ENCODE peak calls at places on chromosomes 2 and 18, in four cellular contexts. One of them, this sample, is unnamed.

GRCh38 chr18:23494992-23495391 is 8.3 kb upstream of the RMC1 start:
- DNase-seq in GM03348: no peak
- DNase-seq in activated T-helper 1 cell treated with Interleukin-2 at 50 U/mL for 16 hours: no peak
- DNase-seq in stimulated activated CD8-positive, alpha-beta memory T cell treated with anti-CD3 and anti-CD28 coated beads, Interleukin-15, amount 100 ng/mL, for 24 hours: no peak
- DNase-seq in this sample: no peak

GRCh38 chr2:217953011-217953481 is 49.7 kb downstream of the TNS1 start:
- DNase-seq in GM03348: no peak
- DNase-seq in activated T-helper 1 cell treated with Interleukin-2 at 50 U/mL for 16 hours: no peak
- DNase-seq in stimulated activated CD8-positive, alpha-beta memory T cell treated with anti-CD3 and anti-CD28 coated beads, Interleukin-15, amount 100 ng/mL, for 24 hours: no peak
- DNase-seq in this sample: no peak

GRCh38 chr2:162007447-162008040 is 66.5 kb downstream of the DPP4 start:
- DNase-seq in GM03348: no peak
- DNase-seq in activated T-helper 1 cell treated with Interleukin-2 at 50 U/mL for 16 hours: no peak
- DNase-seq in stimulated activated CD8-positive, alpha-beta memory T cell treated with anti-CD3 and anti-CD28 coated beads, Interleukin-15, amount 100 ng/mL, for 24 hours: no peak
- DNase-seq in this sample: no peak

GRCh38 chr2:154978244-154978643 is 279.7 kb downstream of the KCNJ3 start:
- DNase-seq in GM03348: no peak
- DNase-seq in activated T-helper 1 cell treated with Interleukin-2 at 50 U/mL for 16 hours: no peak
- DNase-seq in stimulated activated CD8-positive, alpha-beta memory T cell treated with anti-CD3 and anti-CD28 coated beads, Interleukin-15, amount 100 ng/mL, for 24 hours: no peak
- DNase-seq in this sample: no peak

GRCh38 chr2:176187306-176188217 is 906 bp upstream of the HOXD1 start:
- DNase-seq in GM03348: peak; percentile 53
- DNase-seq in activated T-helper 1 cell treated with Interleukin-2 at 50 U/mL for 16 hours: no peak
- DNase-seq in stimulated activated CD8-positive, alpha-beta memory T cell treated with anti-CD3 and anti-CD28 coated beads, Interleukin-15, amount 100 ng/mL, for 24 hours: no peak
- DNase-seq in this sample: peak; percentile 26

GRCh38 chr2:76464310-76464709 is 753.6 kb upstream of the GCFC2 start:
- DNase-seq in GM03348: no peak
- DNase-seq in activated T-helper 1 cell treated with Interleukin-2 at 50 U/mL for 16 hours: no peak
- DNase-seq in stimulated activated CD8-positive, alpha-beta memory T cell treated with anti-CD3 and anti-CD28 coated beads, Interleukin-15, amount 100 ng/mL, for 24 hours: no peak
- DNase-seq in this sample: no peak

GRCh38 chr18:36372902-36373301 is 75.4 kb downstream of the FHOD3 start:
- DNase-seq in GM03348: peak; percentile 77
- DNase-seq in activated T-helper 1 cell treated with Interleukin-2 at 50 U/mL for 16 hours: no peak
- DNase-seq in stimulated activated CD8-positive, alpha-beta memory T cell treated with anti-CD3 and anti-CD28 coated beads, Interleukin-15, amount 100 ng/mL, for 24 hours: no peak
- DNase-seq in this sample: no peak

GRCh38 chr2:86482034-86482433 is 40.9 kb downstream of the KDM3A start:
- DNase-seq in GM03348: no peak
- DNase-seq in activated T-helper 1 cell treated with Interleukin-2 at 50 U/mL for 16 hours: no peak
- DNase-seq in stimulated activated CD8-positive, alpha-beta memory T cell treated with anti-CD3 and anti-CD28 coated beads, Interleukin-15, amount 100 ng/mL, for 24 hours: no peak
- DNase-seq in this sample: no peak

GRCh38 chr2:2547451-2547850 is 216.4 kb upstream of the MYT1L start:
- DNase-seq in GM03348: no peak
- DNase-seq in activated T-helper 1 cell treated with Interleukin-2 at 50 U/mL for 16 hours: no peak
- DNase-seq in stimulated activated CD8-positive, alpha-beta memory T cell treated with anti-CD3 and anti-CD28 coated beads, Interleukin-15, amount 100 ng/mL, for 24 hours: no peak
- DNase-seq in this sample: no peak

GRCh38 chr18:69845588-69846506 is 101.8 kb downstream of the CD226 start:
- DNase-seq in GM03348: no peak
- DNase-seq in activated T-helper 1 cell treated with Interleukin-2 at 50 U/mL for 16 hours: no peak
- DNase-seq in stimulated activated CD8-positive, alpha-beta memory T cell treated with anti-CD3 and anti-CD28 coated beads, Interleukin-15, amount 100 ng/mL, for 24 hours: no peak
- DNase-seq in this sample: peak; percentile 24

GRCh38 chr2:48600204-48600813 is 17.3 kb upstream of the GTF2A1L start:
- DNase-seq in GM03348: peak; percentile 50
- DNase-seq in activated T-helper 1 cell treated with Interleukin-2 at 50 U/mL for 16 hours: no peak
- DNase-seq in stimulated activated CD8-positive, alpha-beta memory T cell treated with anti-CD3 and anti-CD28 coated beads, Interleukin-15, amount 100 ng/mL, for 24 hours: no peak
- DNase-seq in this sample: no peak

GRCh38 chr18:2102022-2102421 is 469.3 kb downstream of the METTL4 start:
- DNase-seq in GM03348: no peak
- DNase-seq in activated T-helper 1 cell treated with Interleukin-2 at 50 U/mL for 16 hours: no peak
- DNase-seq in stimulated activated CD8-positive, alpha-beta memory T cell treated with anti-CD3 and anti-CD28 coated beads, Interleukin-15, amount 100 ng/mL, for 24 hours: no peak
- DNase-seq in this sample: no peak

GRCh38 chr2:1636791-1637415 is 107.4 kb downstream of the PXDN start:
- DNase-seq in GM03348: no peak
- DNase-seq in activated T-helper 1 cell treated with Interleukin-2 at 50 U/mL for 16 hours: no peak
- DNase-seq in stimulated activated CD8-positive, alpha-beta memory T cell treated with anti-CD3 and anti-CD28 coated beads, Interleukin-15, amount 100 ng/mL, for 24 hours: no peak
- DNase-seq in this sample: peak; percentile 18

GRCh38 chr18:12305930-12306629 is 2.0 kb upstream of the TUBB6 start:
- DNase-seq in GM03348: no peak
- DNase-seq in activated T-helper 1 cell treated with Interleukin-2 at 50 U/mL for 16 hours: no peak
- DNase-seq in stimulated activated CD8-positive, alpha-beta memory T cell treated with anti-CD3 and anti-CD28 coated beads, Interleukin-15, amount 100 ng/mL, for 24 hours: no peak
- DNase-seq in this sample: no peak

GRCh38 chr2:7057865-7058400 is 140.7 kb downstream of the RNF144A start:
- DNase-seq in GM03348: no peak
- DNase-seq in activated T-helper 1 cell treated with Interleukin-2 at 50 U/mL for 16 hours: no peak
- DNase-seq in stimulated activated CD8-positive, alpha-beta memory T cell treated with anti-CD3 and anti-CD28 coated beads, Interleukin-15, amount 100 ng/mL, for 24 hours: no peak
- DNase-seq in this sample: no peak

GRCh38 chr2:224518806-224519580 is 66.2 kb downstream of the CUL3 start:
- DNase-seq in GM03348: peak; percentile 71
- DNase-seq in activated T-helper 1 cell treated with Interleukin-2 at 50 U/mL for 16 hours: no peak
- DNase-seq in stimulated activated CD8-positive, alpha-beta memory T cell treated with anti-CD3 and anti-CD28 coated beads, Interleukin-15, amount 100 ng/mL, for 24 hours: no peak
- DNase-seq in this sample: no peak

GRCh38 chr2:172928754-172929153 is 146.9 kb upstream of the MAP3K20 start:
- DNase-seq in GM03348: no peak
- DNase-seq in activated T-helper 1 cell treated with Interleukin-2 at 50 U/mL for 16 hours: no peak
- DNase-seq in stimulated activated CD8-positive, alpha-beta memory T cell treated with anti-CD3 and anti-CD28 coated beads, Interleukin-15, amount 100 ng/mL, for 24 hours: no peak
- DNase-seq in this sample: no peak

This sample was measured in upper lobe of left lung.